ENCODE peak calls at places on chromosome 12, in five cellular contexts. One of them, this sample, is unnamed.

GRCh38 chr12:1836854-1837411 is 16.6 kb downstream of the LRTM2 start:
- DNase-seq in lower leg skin: no peak
- DNase-seq in fibroblast of lung: no peak
- DNase-seq in LNCaP clone FGC: no peak
- DNase-seq in AG09309: no peak
- DNase-seq in this sample: no peak

GRCh38 chr12:112190626-112191025 is 65.3 kb downstream of the TRAFD1 start:
- DNase-seq in lower leg skin: no peak
- DNase-seq in fibroblast of lung: no peak
- DNase-seq in LNCaP clone FGC: no peak
- DNase-seq in AG09309: no peak
- DNase-seq in this sample: no peak

GRCh38 chr12:73240110-73240509 is 967.9 kb downstream of the TRHDE start:
- DNase-seq in lower leg skin: no peak
- DNase-seq in fibroblast of lung: no peak
- DNase-seq in LNCaP clone FGC: no peak
- DNase-seq in AG09309: no peak
- DNase-seq in this sample: no peak

GRCh38 chr12:2640709-2641108 is 154.1 kb upstream of the FKBP4 start:
- DNase-seq in lower leg skin: peak; percentile 46
- DNase-seq in fibroblast of lung: peak; percentile 99
- DNase-seq in LNCaP clone FGC: no peak
- DNase-seq in AG09309: peak; percentile 91
- DNase-seq in this sample: peak; percentile 84

GRCh38 chr12:80894179-80894578 is 43.6 kb downstream of the LIN7A start:
- DNase-seq in lower leg skin: no peak
- DNase-seq in fibroblast of lung: no peak
- DNase-seq in LNCaP clone FGC: no peak
- DNase-seq in AG09309: no peak
- DNase-seq in this sample: no peak

GRCh38 chr12:16658699-16659098 is 52.7 kb upstream of the LMO3 start:
- DNase-seq in lower leg skin: no peak
- DNase-seq in fibroblast of lung: no peak
- DNase-seq in LNCaP clone FGC: no peak
- DNase-seq in AG09309: no peak
- DNase-seq in this sample: no peak

GRCh38 chr12:15977999-15978398 is 66.9 kb downstream of the DERA start:
- DNase-seq in lower leg skin: no peak
- DNase-seq in fibroblast of lung: no peak
- DNase-seq in LNCaP clone FGC: no peak
- DNase-seq in AG09309: no peak
- DNase-seq in this sample: no peak

GRCh38 chr12:21562859-21563258 is 36.8 kb downstream of the SPX start:
- DNase-seq in lower leg skin: no peak
- DNase-seq in fibroblast of lung: no peak
- DNase-seq in LNCaP clone FGC: no peak
- DNase-seq in AG09309: no peak
- DNase-seq in this sample: no peak

GRCh38 chr12:89610366-89610765 is 84.5 kb upstream of the POC1B start:
- DNase-seq in lower leg skin: no peak
- DNase-seq in fibroblast of lung: peak; percentile 1
- DNase-seq in LNCaP clone FGC: no peak
- DNase-seq in AG09309: no peak
- DNase-seq in this sample: no peak

GRCh38 chr12:92034858-92035401 is 110.7 kb downstream of the BTG1 start:
- DNase-seq in lower leg skin: peak; percentile 80
- DNase-seq in fibroblast of lung: peak; percentile 74
- DNase-seq in LNCaP clone FGC: peak; percentile 4
- DNase-seq in AG09309: peak; percentile 14
- DNase-seq in this sample: peak; percentile 42
- TF ChIP-seq CTCF in lower leg skin: no peak
- TF ChIP-seq CTCF in fibroblast of lung: no peak
- TF ChIP-seq CTCF in LNCaP clone FGC: no peak
- TF ChIP-seq CTCF in AG09309: no peak
- TF ChIP-seq CTCF in this sample: no peak

GRCh38 chr12:53324779-53325538 is 3.5 kb upstream of the AAAS start:
- DNase-seq in lower leg skin: peak; percentile 86
- DNase-seq in fibroblast of lung: peak; percentile 86
- DNase-seq in LNCaP clone FGC: peak; percentile 56
- DNase-seq in AG09309: peak; percentile 52
- DNase-seq in this sample: peak; percentile 87
- TF ChIP-seq CTCF in lower leg skin: no peak
- TF ChIP-seq CTCF in fibroblast of lung: peak; percentile 67
- TF ChIP-seq CTCF in LNCaP clone FGC: peak; percentile 85
- TF ChIP-seq CTCF in AG09309: peak; percentile 86
- TF ChIP-seq CTCF in this sample: peak; percentile 79

GRCh38 chr12:62785941-62786559 is 148.9 kb downstream of the PPM1H start:
- DNase-seq in lower leg skin: no peak
- DNase-seq in fibroblast of lung: peak; percentile 99
- DNase-seq in LNCaP clone FGC: no peak
- DNase-seq in AG09309: peak; percentile 89
- DNase-seq in this sample: no peak

GRCh38 chr12:62789856-62790255 is 145.1 kb downstream of the PPM1H start:
- DNase-seq in lower leg skin: no peak
- DNase-seq in fibroblast of lung: no peak
- DNase-seq in LNCaP clone FGC: no peak
- DNase-seq in AG09309: no peak
- DNase-seq in this sample: no peak

GRCh38 chr12:62787023-62787422 is 147.9 kb downstream of the PPM1H start:
- DNase-seq in lower leg skin: no peak
- DNase-seq in fibroblast of lung: no peak
- DNase-seq in LNCaP clone FGC: no peak
- DNase-seq in AG09309: no peak
- DNase-seq in this sample: no peak

GRCh38 chr12:62784576-62784975 is 150.4 kb downstream of the PPM1H start:
- DNase-seq in lower leg skin: no peak
- DNase-seq in fibroblast of lung: peak; percentile 75
- DNase-seq in LNCaP clone FGC: no peak
- DNase-seq in AG09309: no peak
- DNase-seq in this sample: no peak

GRCh38 chr12:62787606-62788005 is 147.3 kb downstream of the PPM1H start:
- DNase-seq in lower leg skin: no peak
- DNase-seq in fibroblast of lung: no peak
- DNase-seq in LNCaP clone FGC: no peak
- DNase-seq in AG09309: no peak
- DNase-seq in this sample: no peak
- TF ChIP-seq CTCF in lower leg skin: no peak
- TF ChIP-seq CTCF in fibroblast of lung: no peak
- TF ChIP-seq CTCF in LNCaP clone FGC: no peak
- TF ChIP-seq CTCF in AG09309: no peak
- TF ChIP-seq CTCF in this sample: no peak

DNA sequence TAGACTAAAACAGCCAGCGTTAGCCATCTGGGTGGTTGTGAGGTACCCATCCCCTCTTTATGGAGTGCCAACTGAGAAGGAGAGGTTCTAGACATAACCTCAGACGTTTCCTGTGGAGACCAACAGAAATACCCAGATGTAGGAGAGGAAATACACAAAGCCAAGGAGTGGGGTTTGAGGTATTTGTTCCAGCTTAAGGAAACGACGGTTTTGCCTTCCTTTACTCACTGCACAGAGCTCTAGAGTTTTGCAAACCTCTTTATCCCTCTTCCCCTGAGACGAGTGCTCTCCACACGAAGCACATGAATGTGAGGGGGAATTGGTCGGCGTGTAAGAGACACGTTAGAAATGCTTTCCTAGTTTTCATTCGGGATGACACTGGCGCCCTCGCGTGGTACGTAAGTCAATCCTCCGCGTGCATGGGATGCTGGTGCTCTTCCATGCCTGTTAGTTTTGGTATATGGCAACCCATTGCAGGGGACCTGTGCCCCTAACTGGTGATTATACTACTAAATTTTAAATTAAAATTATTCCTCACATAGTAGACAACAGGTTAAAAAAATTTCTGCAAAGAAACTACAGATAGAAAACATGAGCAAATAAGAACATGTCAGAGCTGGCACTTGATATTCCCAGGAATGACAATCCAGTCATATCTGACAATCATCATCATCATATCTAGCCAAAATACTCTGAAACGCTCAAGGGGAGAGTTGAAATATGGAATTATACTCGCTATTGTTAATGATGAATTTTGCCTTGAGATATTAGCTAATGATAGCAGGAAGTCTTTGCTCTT is 121.7 kb downstream of the PPM1H start:
- DNase-seq in lower leg skin: peak; percentile 43
- DNase-seq in fibroblast of lung: peak; percentile 66
- DNase-seq in LNCaP clone FGC: no peak
- DNase-seq in AG09309: peak; percentile 28
- DNase-seq in this sample: peak; percentile 44
- TF ChIP-seq CTCF in lower leg skin: no peak
- TF ChIP-seq CTCF in fibroblast of lung: peak; percentile 88
- TF ChIP-seq CTCF in LNCaP clone FGC: no peak
- TF ChIP-seq CTCF in AG09309: peak; percentile 79
- TF ChIP-seq CTCF in this sample: peak; percentile 84

GRCh38 chr12:64222011-64222765 is at the start of gene KICS2:
- DNase-seq in lower leg skin: peak; percentile 91
- DNase-seq in fibroblast of lung: peak; percentile 95
- DNase-seq in LNCaP clone FGC: peak; percentile 85
- DNase-seq in AG09309: peak; percentile 62
- DNase-seq in this sample: peak; percentile 75
- TF ChIP-seq CTCF in lower leg skin: no peak
- TF ChIP-seq CTCF in fibroblast of lung: no peak
- TF ChIP-seq CTCF in LNCaP clone FGC: peak; percentile 0
- TF ChIP-seq CTCF in AG09309: no peak
- TF ChIP-seq CTCF in this sample: no peak

GRCh38 chr12:69473229-69473628 is 3.0 kb downstream of the FRS2 start:
- DNase-seq in lower leg skin: no peak
- DNase-seq in fibroblast of lung: no peak
- DNase-seq in LNCaP clone FGC: no peak
- DNase-seq in AG09309: no peak
- DNase-seq in this sample: no peak

GRCh38 chr12:69469854-69470188 is 367 bp upstream of the FRS2 start:
- DNase-seq in lower leg skin: no peak
- DNase-seq in fibroblast of lung: no peak
- DNase-seq in LNCaP clone FGC: no peak
- DNase-seq in AG09309: no peak
- DNase-seq in this sample: no peak

GRCh38 chr12:69468237-69469026 is 1.8 kb upstream of the FRS2 start:
- DNase-seq in lower leg skin: no peak
- DNase-seq in fibroblast of lung: peak; percentile 50
- DNase-seq in LNCaP clone FGC: no peak
- DNase-seq in AG09309: no peak
- DNase-seq in this sample: no peak

GRCh38 chr12:69471667-69472385 is 1.6 kb downstream of the FRS2 start:
- DNase-seq in lower leg skin: no peak
- DNase-seq in fibroblast of lung: peak; percentile 44
- DNase-seq in LNCaP clone FGC: no peak
- DNase-seq in AG09309: no peak
- DNase-seq in this sample: no peak

GRCh38 chr12:69470189-69471094 is at the start of gene FRS2:
- DNase-seq in lower leg skin: peak; percentile 86
- DNase-seq in fibroblast of lung: peak; percentile 89
- DNase-seq in LNCaP clone FGC: peak; percentile 72
- DNase-seq in AG09309: peak; percentile 46
- DNase-seq in this sample: peak; percentile 79
- TF ChIP-seq CTCF in lower leg skin: no peak
- TF ChIP-seq CTCF in fibroblast of lung: peak; percentile 50
- TF ChIP-seq CTCF in LNCaP clone FGC: peak; percentile 46
- TF ChIP-seq CTCF in AG09309: peak; percentile 51
- TF ChIP-seq CTCF in this sample: peak; percentile 41

DNA sequence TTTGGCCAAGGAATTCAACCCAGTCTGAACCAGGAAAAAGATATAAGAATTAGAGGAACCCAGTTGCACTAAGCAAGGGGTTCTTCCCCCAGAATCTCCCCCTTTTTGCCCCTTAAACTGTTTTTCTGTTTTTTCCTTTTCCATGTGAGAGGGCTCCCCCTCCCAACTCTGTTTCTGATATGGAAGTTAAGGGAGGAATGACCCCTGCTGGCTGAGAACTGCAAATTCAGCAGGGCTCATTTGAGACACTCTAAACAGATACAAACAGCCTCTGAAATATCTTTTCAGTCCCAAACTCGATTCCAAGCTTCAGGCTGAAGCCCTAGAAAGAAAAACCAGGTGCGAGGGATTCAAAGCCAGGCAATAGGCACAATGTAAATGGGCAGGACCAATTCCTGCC is 132.7 kb downstream of the SLC41A2 start:
- DNase-seq in lower leg skin: no peak
- DNase-seq in fibroblast of lung: no peak
- DNase-seq in LNCaP clone FGC: no peak
- DNase-seq in AG09309: no peak
- DNase-seq in this sample: no peak
- TF ChIP-seq CTCF in lower leg skin: no peak
- TF ChIP-seq CTCF in fibroblast of lung: peak; percentile 28
- TF ChIP-seq CTCF in LNCaP clone FGC: no peak
- TF ChIP-seq CTCF in AG09309: peak; percentile 31
- TF ChIP-seq CTCF in this sample: peak; percentile 6

DNA sequence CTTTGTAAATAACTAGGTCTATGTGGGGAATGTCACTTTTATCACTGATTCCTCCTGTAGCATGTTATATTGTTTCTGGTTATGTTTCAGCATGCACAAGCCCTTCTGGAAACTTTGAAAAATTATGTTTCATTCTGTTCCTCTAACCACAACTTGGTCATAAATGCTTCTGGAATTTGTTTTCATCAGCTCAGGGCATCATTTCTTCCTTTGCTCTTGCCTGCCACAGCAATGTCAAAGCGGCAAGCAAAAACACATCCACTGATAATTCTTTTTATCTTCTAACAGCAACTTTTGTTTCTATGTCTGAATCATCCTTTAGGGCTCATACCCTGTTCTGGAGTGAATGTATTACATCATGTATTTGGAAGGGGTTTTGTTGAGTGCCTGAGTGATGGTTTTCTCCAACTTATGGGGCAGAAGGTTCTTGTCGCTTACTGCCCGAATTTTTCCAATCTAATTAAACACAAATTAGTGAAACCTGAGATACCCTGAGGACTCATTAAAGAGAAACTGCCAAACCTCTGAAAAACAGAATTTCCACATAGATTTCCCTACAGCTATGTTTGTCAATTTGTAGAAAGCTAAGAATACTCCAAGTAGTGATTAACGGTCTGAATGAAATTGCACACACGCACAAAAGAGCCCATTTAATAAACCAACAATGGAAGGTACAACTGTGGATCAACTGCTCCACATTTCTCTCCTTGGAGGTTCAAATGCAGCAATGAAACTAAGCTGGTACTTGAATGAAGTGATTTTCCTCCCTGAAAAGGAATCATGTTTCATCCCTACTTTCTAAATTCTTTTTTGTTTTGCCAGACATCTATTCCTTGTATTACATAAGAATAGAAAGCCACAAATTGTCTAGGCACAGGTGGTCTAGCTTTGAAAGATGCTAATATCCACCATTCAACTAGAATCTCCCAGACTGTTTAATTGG is 173.5 kb upstream of the KRR1 start:
- DNase-seq in lower leg skin: no peak
- DNase-seq in fibroblast of lung: peak; percentile 98
- DNase-seq in LNCaP clone FGC: no peak
- DNase-seq in AG09309: peak; percentile 85
- DNase-seq in this sample: no peak
- TF ChIP-seq CTCF in lower leg skin: no peak
- TF ChIP-seq CTCF in fibroblast of lung: no peak
- TF ChIP-seq CTCF in LNCaP clone FGC: no peak
- TF ChIP-seq CTCF in AG09309: no peak
- TF ChIP-seq CTCF in this sample: no peak

GRCh38 chr12:122981036-122981471 is 573 bp downstream of the ARL6IP4 start:
- DNase-seq in lower leg skin: no peak
- DNase-seq in fibroblast of lung: peak; percentile 27
- DNase-seq in LNCaP clone FGC: no peak
- DNase-seq in AG09309: no peak
- DNase-seq in this sample: no peak
- TF ChIP-seq CTCF in lower leg skin: no peak
- TF ChIP-seq CTCF in fibroblast of lung: no peak
- TF ChIP-seq CTCF in LNCaP clone FGC: peak; percentile 10
- TF ChIP-seq CTCF in AG09309: no peak
- TF ChIP-seq CTCF in this sample: no peak

This sample was measured in AG09319.